ENCODE peak calls at places on chromosomes 13 and 19, in six cellular contexts. J, Y, Q, B, I and V are unnamed samples.

GRCh38 chr19:13984186-13984585 is 21.9 kb downstream of the RFX1 start:
- DNase-seq in J (no peak), Y (no peak), Q (no peak), B (no peak), I (no peak), V (no peak)

GRCh38 chr13:44117351-44117750 is 237.6 kb downstream of the LACC1 start:
- DNase-seq in J (no peak), Y (peak), Q (no peak), B (no peak), I (peak), V (no peak)

GRCh38 chr13:42396501-42396900 is 124.5 kb downstream of the AKAP11 start:
- DNase-seq in J (no peak), Y (no peak), Q (no peak), B (no peak), I (no peak), V (no peak)

GRCh38 chr19:3547301-3547731 is 8.3 kb downstream of the TEKTIP1 start:
- DNase-seq in J (no peak), Y (no peak), Q (no peak), B (peak), I (peak), V (no peak)

GRCh38 chr19:51372649-51373504 is at the start of gene NKG7:
- DNase-seq in J (no peak), Y (no peak), Q (no peak), B (no peak), I (no peak), V (no peak)

GRCh38 chr19:3986260-3987041 is 1.2 kb upstream of the EEF2 start:
- DNase-seq in J (no peak), Y (peak), Q (no peak), B (peak), I (peak), V (peak)

GRCh38 chr19:46654621-46655152 is 6.3 kb downstream of the DACT3 start:
- DNase-seq in J (no peak), Y (no peak), Q (peak), B (no peak), I (no peak), V (no peak)

GRCh38 chr19:6765738-6766356 is 1.4 kb downstream of the SH2D3A start:
- DNase-seq in J (no peak), Y (no peak), Q (peak), B (peak), I (no peak), V (no peak)

GRCh38 chr19:49017666-49018351 is 918 bp upstream of the LHB start:
- DNase-seq in J (no peak), Y (peak), Q (peak), B (peak), I (peak), V (no peak)

GRCh38 chr19:54431255-54431838 is 16.1 kb downstream of the TTYH1 start:
- DNase-seq in J (no peak), Y (peak), Q (no peak), B (peak), I (no peak), V (no peak)

GRCh38 chr19:4969772-4970531 is 1.0 kb downstream of the KDM4B start:
- DNase-seq in J (no peak), Y (peak), Q (no peak), B (peak), I (peak), V (no peak)

GRCh38 chr19:5215431-5215830 is 125.2 kb downstream of the PTPRS start:
- DNase-seq in J (no peak), Y (no peak), Q (no peak), B (no peak), I (no peak), V (no peak)

GRCh38 chr19:1076951-1077350 is 10.0 kb downstream of the ARHGAP45 start:
- DNase-seq in J (no peak), Y (no peak), Q (no peak), B (no peak), I (no peak), V (no peak)

GRCh38 chr19:41298327-41298964 is 11.5 kb upstream of the CCDC97 start:
- DNase-seq in J (peak), Y (peak), Q (peak), B (peak), I (peak), V (no peak)

GRCh38 chr13:30715357-30715756 is 20.0 kb upstream of the ALOX5AP start:
- DNase-seq in J (no peak), Y (no peak), Q (peak), B (no peak), I (no peak), V (no peak)

GRCh38 chr19:2865334-2866221 is 1.6 kb upstream of the ZNF556 start:
- DNase-seq in J (no peak), Y (peak), Q (no peak), B (no peak), I (no peak), V (no peak)

GRCh38 chr19:48292798-48293197 is 22.9 kb downstream of the ZNF114 start:
- DNase-seq in J (peak), Y (peak), Q (no peak), B (peak), I (peak), V (no peak)

GRCh38 chr13:110465696-110466095 is 95.8 kb downstream of the RAB20 start:
- DNase-seq in J (no peak), Y (no peak), Q (no peak), B (no peak), I (no peak), V (no peak)

GRCh38 chr13:47220453-47221150 is 323.7 kb upstream of the HTR2A start:
- DNase-seq in J (no peak), Y (peak), Q (no peak), B (no peak), I (no peak), V (no peak)

GRCh38 chr13:105272660-105273631 is 1262.5 kb downstream of the EFNB2 start:
- DNase-seq in J (no peak), Y (peak), Q (peak), B (no peak), I (peak), V (no peak)

GRCh38 chr19:1264801-1265610 is 4.1 kb upstream of the CIRBP start:
- DNase-seq in J (no peak), Y (peak), Q (peak), B (peak), I (peak), V (no peak)

GRCh38 chr19:18613589-18614234 is 1.0 kb downstream of the TMEM59L start:
- DNase-seq in J (no peak), Y (no peak), Q (no peak), B (no peak), I (no peak), V (no peak)

GRCh38 chr19:31110331-31110730 is 238.9 kb downstream of the TSHZ3 start:
- DNase-seq in J (no peak), Y (peak), Q (peak), B (peak), I (peak), V (no peak)

GRCh38 chr13:96992633-96993032 is 1.6 kb downstream of the OXGR1 start:
- DNase-seq in J (no peak), Y (no peak), Q (no peak), B (no peak), I (no peak), V (no peak)

GRCh38 chr13:23563085-23563484 is 7.1 kb upstream of the TNFRSF19 start:
- DNase-seq in J (no peak), Y (no peak), Q (no peak), B (no peak), I (no peak), V (no peak)